ENCODE peak calls at places on chromosomes 4 and X, in four cellular contexts. A, R, S and P are unnamed samples.

GRCh38 chr4:37522996-37523395 is 163.2 kb downstream of the RELL1 start:
- DNase-seq in A (no peak), R (no peak), S (no peak), P (no peak)

GRCh38 chrX:136643243-136643642 is 4.7 kb upstream of the CD40LG start:
- DNase-seq in A (no peak), R (no peak), S (no peak), P (no peak)

GRCh38 chr4:37644962-37645361 is 41.2 kb downstream of the RELL1 start:
- DNase-seq in A (no peak), R (peak), S (no peak), P (no peak)

GRCh38 chrX:41808042-41808441 is 84.1 kb downstream of the GPR82 start:
- DNase-seq in A (no peak), R (no peak), S (no peak), P (no peak)

GRCh38 chr4:100738388-100739165 is 220.8 kb upstream of the EMCN start:
- DNase-seq in A (peak), R (peak), S (no peak), P (peak)

GRCh38 chr4:184961693-184962092 is 56.6 kb upstream of the HELT start:
- DNase-seq in A (peak), R (no peak), S (no peak), P (no peak)

GRCh38 chrX:13646154-13646549 is 6.8 kb upstream of the TCEANC start:
- DNase-seq in A (peak), R (no peak), S (no peak), P (no peak)

GRCh38 chrX:16788477-16788876 is 2.2 kb downstream of the TXLNG start:
- DNase-seq in A (no peak), R (no peak), S (no peak), P (no peak)

GRCh38 chrX:101685923-101686322 is 26.3 kb upstream of the ARMCX2 start:
- DNase-seq in A (no peak), R (no peak), S (no peak), P (no peak)

GRCh38 chr4:94453534-94453963 is 1.8 kb downstream of the PDLIM5 start:
- DNase-seq in A (peak), R (no peak), S (no peak), P (no peak)

GRCh38 chrX:45714864-45715263 is 514.2 kb upstream of the DIPK2B start:
- DNase-seq in A (peak), R (no peak), S (no peak), P (no peak)

GRCh38 chrX:96386981-96387380 is 297.7 kb upstream of the DIAPH2 start:
- DNase-seq in A (no peak), R (no peak), S (no peak), P (peak)

GRCh38 chrX:19760345-19760744 is 127.1 kb downstream of the SH3KBP1 start:
- DNase-seq in A (no peak), R (no peak), S (no peak), P (no peak)

GRCh38 chr4:19983072-19983471 is 268.6 kb upstream of the SLIT2 start:
- DNase-seq in A (no peak), R (peak), S (no peak), P (no peak)

GRCh38 chr4:102505708-102506107 is 4.5 kb downstream of the NFKB1 start:
- DNase-seq in A (no peak), R (no peak), S (no peak), P (no peak)

GRCh38 chr4:102503301-102503746 is 2.2 kb downstream of the NFKB1 start:
- DNase-seq in A (no peak), R (no peak), S (no peak), P (no peak)

GRCh38 chr4:102504941-102505340 is 3.8 kb downstream of the NFKB1 start:
- DNase-seq in A (no peak), R (no peak), S (no peak), P (no peak)

GRCh38 chr4:102501635-102502382 is 650 bp downstream of the NFKB1 start:
- DNase-seq in A (peak), R (no peak), S (peak), P (peak)

DNA sequence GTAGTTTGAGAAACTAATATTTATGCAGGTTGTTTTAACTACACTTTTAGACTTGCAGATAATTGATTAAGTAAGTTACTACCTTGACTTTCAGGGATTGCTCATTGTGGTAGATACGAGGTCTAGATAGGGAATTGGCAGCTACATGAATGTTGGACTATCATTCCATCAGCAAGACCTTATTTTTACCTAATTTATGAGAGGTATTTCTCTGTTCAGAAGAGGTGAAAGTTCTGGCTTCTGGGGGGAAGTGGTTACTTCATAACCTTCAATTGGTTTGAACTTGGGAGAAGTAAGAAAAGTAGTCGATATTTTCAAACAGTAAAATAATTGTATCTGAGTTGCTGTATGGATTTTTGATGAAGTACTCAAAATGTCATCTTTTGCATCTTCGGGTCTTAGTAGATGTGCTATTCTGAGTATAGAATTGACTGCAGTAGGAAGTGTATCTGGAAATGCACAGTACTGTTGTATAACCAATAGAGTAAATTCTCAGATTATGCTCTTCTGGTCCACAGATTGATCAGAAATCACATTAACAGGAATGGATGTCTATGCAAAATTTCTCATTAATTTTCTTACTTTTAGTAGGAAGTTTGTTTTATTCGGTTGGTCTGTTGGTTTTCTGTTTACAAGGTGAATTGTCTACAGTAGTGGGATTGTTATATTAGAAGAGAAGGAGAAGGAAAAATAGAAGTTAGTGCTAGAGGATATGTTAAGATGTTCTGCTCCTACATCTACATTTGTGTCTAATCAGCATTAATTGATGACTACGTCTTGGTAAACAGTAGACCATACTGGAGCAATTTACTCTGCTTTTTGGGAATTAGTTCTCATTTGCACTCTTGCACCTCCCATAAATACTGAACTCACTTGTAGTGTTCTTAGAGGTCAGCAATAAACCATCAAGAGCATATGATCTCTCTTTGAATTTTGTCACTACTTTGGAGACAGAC is 3.0 kb downstream of the NFKB1 start:
- DNase-seq in A (no peak), R (no peak), S (no peak), P (no peak)
- H3K4me3 ChIP-seq in A (peak), R (no peak), S (peak), P (peak)

GRCh38 chr4:27145556-27145955 is 284.9 kb downstream of the STIM2 start:
- DNase-seq in A (no peak), R (no peak), S (no peak), P (no peak)

GRCh38 chr4:27149541-27150212 is 289.0 kb downstream of the STIM2 start:
- DNase-seq in A (no peak), R (no peak), S (no peak), P (no peak)

GRCh38 chr4:27148211-27148895 is 287.7 kb downstream of the STIM2 start:
- DNase-seq in A (no peak), R (no peak), S (no peak), P (no peak)
- H3K4me3 ChIP-seq in A (no peak), R (no peak), S (no peak), P (no peak)

GRCh38 chr4:173524218-173525117 is 5.6 kb downstream of the HAND2 start:
- DNase-seq in A (no peak), R (no peak), S (no peak), P (no peak)
- H3K4me3 ChIP-seq in A (no peak), R (no peak), S (no peak), P (no peak)

GRCh38 chr4:39936565-39937418 is 40.9 kb downstream of the PDS5A start:
- DNase-seq in A (no peak), R (no peak), S (no peak), P (no peak)

GRCh38 chr4:39933689-39934590 is 43.8 kb downstream of the PDS5A start:
- DNase-seq in A (no peak), R (peak), S (no peak), P (no peak)

GRCh38 chr4:39931441-39931901 is 46.2 kb downstream of the PDS5A start:
- DNase-seq in A (no peak), R (no peak), S (peak), P (no peak)

GRCh38 chr4:39928538-39928937 is 49.2 kb downstream of the PDS5A start:
- DNase-seq in A (no peak), R (no peak), S (no peak), P (no peak)

GRCh38 chr4:39932776-39933402 is 44.8 kb downstream of the PDS5A start:
- DNase-seq in A (no peak), R (no peak), S (peak), P (no peak)
- H3K4me3 ChIP-seq in A (no peak), R (no peak), S (no peak), P (no peak)

GRCh38 chrX:103666202-103667107 is 20.0 kb downstream of the MORF4L2 start:
- DNase-seq in A (no peak), R (no peak), S (no peak), P (no peak)

GRCh38 chrX:103658681-103659433 is 27.6 kb downstream of the MORF4L2 start:
- DNase-seq in A (no peak), R (no peak), S (no peak), P (no peak)

GRCh38 chrX:103669745-103670144 is 16.8 kb downstream of the MORF4L2 start:
- DNase-seq in A (no peak), R (no peak), S (no peak), P (no peak)

GRCh38 chrX:103663921-103664320 is 22.6 kb downstream of the MORF4L2 start:
- DNase-seq in A (no peak), R (no peak), S (no peak), P (no peak)

GRCh38 chrX:103664363-103664762 is 22.1 kb downstream of the MORF4L2 start:
- DNase-seq in A (no peak), R (no peak), S (no peak), P (no peak)
- H3K4me3 ChIP-seq in A (no peak), R (no peak), S (no peak), P (no peak)

GRCh38 chr4:188190461-188190860 is 51.2 kb downstream of the TRIML1 start:
- DNase-seq in A (no peak), R (no peak), S (no peak), P (no peak)

GRCh38 chr4:188198980-188199792 is 59.9 kb downstream of the TRIML1 start:
- DNase-seq in A (no peak), R (no peak), S (no peak), P (no peak)

GRCh38 chr4:188197566-188197965 is 58.3 kb downstream of the TRIML1 start:
- DNase-seq in A (no peak), R (no peak), S (no peak), P (no peak)

GRCh38 chr4:188201851-188202250 is 62.6 kb downstream of the TRIML1 start:
- DNase-seq in A (no peak), R (no peak), S (no peak), P (no peak)

GRCh38 chr4:188196134-188196735 is 57.0 kb downstream of the TRIML1 start:
- DNase-seq in A (no peak), R (no peak), S (no peak), P (no peak)
- H3K4me3 ChIP-seq in A (no peak), R (no peak), S (no peak), P (no peak)

DNA sequence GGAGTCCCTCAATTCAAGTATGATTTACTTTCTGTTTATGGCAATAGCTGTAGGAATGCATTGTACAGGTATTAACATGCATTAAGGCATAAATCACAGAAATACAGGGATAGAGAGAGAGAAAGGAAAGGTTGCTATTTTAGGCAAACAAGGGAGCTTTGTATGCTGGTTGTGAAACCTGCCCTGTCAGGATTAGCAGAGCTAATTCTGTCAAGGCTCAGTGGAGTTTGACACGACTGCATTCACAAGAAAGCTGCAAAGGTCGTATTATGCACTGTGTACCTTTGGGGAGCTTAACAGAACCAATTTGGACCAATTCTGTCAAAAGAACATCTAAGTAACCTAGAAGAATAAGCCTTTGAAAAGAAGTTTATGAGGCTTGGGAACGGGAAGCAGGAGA is 239.3 kb downstream of the GRIA2 start:
- DNase-seq in A (no peak), R (no peak), S (no peak), P (peak)
- H3K4me3 ChIP-seq in A (no peak), R (no peak), S (no peak), P (no peak)

DNA sequence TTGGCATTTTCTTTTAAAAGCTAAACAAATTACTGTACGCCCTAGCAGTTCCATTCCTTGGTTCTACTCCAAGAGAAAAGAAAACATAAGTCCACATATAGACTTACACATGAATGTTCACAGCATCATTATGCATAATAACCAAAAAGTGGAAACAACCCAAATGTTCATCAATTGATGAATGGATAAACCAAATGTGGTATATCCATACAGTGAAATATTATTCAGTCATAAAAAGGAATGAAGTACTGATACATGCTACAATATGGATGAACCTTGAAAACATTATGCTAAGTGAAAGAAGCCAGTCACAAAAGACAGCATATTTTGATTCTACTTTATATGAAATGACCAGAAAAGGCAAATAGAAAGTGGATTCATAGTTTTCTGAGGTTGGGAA is 36.5 kb downstream of the MED14 start:
- DNase-seq in A (no peak), R (no peak), S (no peak), P (no peak)
- H3K4me3 ChIP-seq in A (no peak), R (no peak), S (no peak), P (no peak)

DNA sequence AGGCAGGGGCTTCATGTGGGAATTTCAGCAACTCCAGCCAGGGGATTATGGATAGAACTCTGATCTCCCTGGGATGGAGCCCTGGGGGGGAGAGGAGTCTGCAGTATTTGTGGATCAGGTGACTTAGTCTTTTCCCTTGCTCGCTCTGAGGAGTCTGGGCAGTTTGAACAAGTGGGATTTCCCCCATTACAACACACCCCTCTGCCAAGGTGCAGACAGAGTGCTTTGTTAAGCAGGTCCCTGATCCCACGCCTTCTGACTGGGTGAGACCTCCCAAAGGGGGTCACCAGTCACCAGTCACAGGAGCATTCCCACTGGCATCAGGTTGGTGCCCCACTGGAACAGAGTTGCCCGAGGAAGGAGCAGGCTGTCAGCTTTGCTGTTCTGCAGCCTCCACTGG is 123.9 kb downstream of the LHFPL1 start:
- DNase-seq in A (no peak), R (no peak), S (no peak), P (no peak)
- H3K4me3 ChIP-seq in A (no peak), R (no peak), S (no peak), P (no peak)

DNA sequence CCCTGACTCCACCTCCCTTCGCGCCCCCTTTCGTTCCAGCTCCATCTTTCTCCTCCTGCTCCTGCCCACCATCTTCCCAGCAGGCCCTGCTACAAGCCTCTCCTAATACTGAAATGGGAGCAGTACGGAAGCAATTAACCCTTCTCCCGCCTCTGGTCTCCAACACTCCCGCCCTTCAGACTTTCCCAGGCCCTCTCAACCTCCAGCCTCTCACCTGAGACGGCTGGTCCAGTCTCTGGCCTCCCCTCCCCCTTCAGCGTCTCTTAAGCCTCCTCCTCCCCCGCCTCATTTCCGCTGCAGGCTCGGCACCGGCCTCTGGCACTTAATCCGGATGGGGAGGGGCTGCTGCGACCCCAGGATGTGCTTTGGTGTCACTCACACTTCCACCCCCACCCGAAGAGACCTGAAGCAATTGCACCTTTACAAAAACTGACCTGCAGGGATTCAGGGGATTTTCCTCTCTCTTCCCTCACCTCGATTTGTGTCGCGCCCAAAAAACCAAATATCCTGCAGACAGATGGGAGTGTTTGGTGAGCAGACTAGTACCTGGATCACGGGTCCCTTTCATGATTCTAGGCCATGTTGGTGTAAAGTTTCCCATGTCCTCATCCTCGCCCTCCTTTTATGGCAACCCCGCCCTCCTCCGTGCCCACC is 657 bp downstream of the TCEAL8 start:
- DNase-seq in A (peak), R (no peak), S (peak), P (no peak)
- H3K4me3 ChIP-seq in A (peak), R (peak), S (peak), P (peak)